ENCODE peak calls at places on chromosomes 3 and 15, in nine cellular contexts. X is EH, B is fibroblast of lung, U is heart left ventricle, K is NCI-H2081, O is T follicular helper cell, A is ACHN, W is astrocyte of the cerebellum, M is HL-60. S is an unnamed sample.

GRCh38 chr3:101548527-101549105 is 13.1 kb upstream of the TRMT10C start:
- DNase-seq in M (no peak), B (no peak), K (no peak), X (no peak), A (no peak), W (no peak), U (no peak), O (no peak), S (peak)

GRCh38 chr3:157136647-157137387 is 23.1 kb downstream of the CCNL1 start:
- DNase-seq in M (peak), X (no peak), A (no peak), K (no peak), U (no peak), O (no peak), B (peak), W (no peak), S (peak)

GRCh38 chr3:63385629-63386028 is 107.5 kb downstream of the SYNPR start:
- DNase-seq in X (no peak), O (no peak), W (no peak), A (no peak), U (no peak), M (no peak), B (no peak), K (no peak), S (no peak)

GRCh38 chr15:76151599-76151974 is 91.8 kb downstream of the TMEM266 start:
- DNase-seq in U (no peak), X (no peak), K (no peak), M (no peak), B (no peak), W (no peak), O (no peak), A (no peak), S (no peak)

GRCh38 chr15:77634266-77634962 is 1.7 kb upstream of the LINGO1 start:
- DNase-seq in W (no peak), X (peak), M (peak), B (peak), K (peak), U (peak), O (peak), A (peak), S (peak)

GRCh38 chr3:182621435-182622240 is 171.7 kb upstream of the ATP11B start:
- DNase-seq in A (peak), M (no peak), K (peak), W (no peak), U (no peak), B (no peak), O (no peak), X (no peak), S (no peak)

GRCh38 chr3:172152294-172152649 is 112.9 kb downstream of the FNDC3B start:
- DNase-seq in B (no peak), M (no peak), O (no peak), K (no peak), X (no peak), A (no peak), U (no peak), W (no peak), S (no peak)

GRCh38 chr3:184008161-184008560 is 9.5 kb downstream of the ABCC5 start:
- DNase-seq in M (no peak), B (no peak), O (no peak), U (no peak), W (no peak), X (no peak), K (no peak), A (no peak), S (no peak)

GRCh38 chr15:92818658-92819311 is 81.3 kb upstream of the CHD2 start:
- DNase-seq in U (no peak), A (no peak), O (no peak), K (peak), X (no peak), B (no peak), M (no peak), W (no peak), S (no peak)

GRCh38 chr3:197302696-197303341 is 4.4 kb upstream of the DLG1 start:
- DNase-seq in W (no peak), M (peak), U (no peak), O (no peak), A (no peak), B (no peak), K (no peak), X (peak), S (peak)

GRCh38 chr15:74176262-74177208 is 3.0 kb downstream of the ISLR start:
- DNase-seq in M (no peak), W (no peak), O (no peak), A (no peak), X (no peak), B (no peak), U (no peak), K (no peak), S (no peak)

GRCh38 chr15:77992356-77993222 is 84.9 kb downstream of the TBC1D2B start:
- DNase-seq in U (no peak), A (no peak), B (no peak), K (no peak), M (no peak), O (no peak), W (no peak), X (no peak), S (no peak)

GRCh38 chr3:29335438-29335837 is 54.6 kb downstream of the RBMS3 start:
- DNase-seq in B (peak), U (peak), A (peak), M (no peak), O (no peak), W (peak), K (peak), X (peak), S (no peak)